ENCODE peak calls at places on chromosomes 5 and 9, in four cellular contexts. One of them, this sample, is unnamed.

GRCh38 chr9:126915281-126915816 is 767 bp downstream of the RALGPS1 start:
- DNase-seq in activated CD4-positive, alpha-beta memory T cell treated with anti-CD3 and anti-CD28 coated beads for 36 hours: peak; percentile 53
- DNase-seq in kidney tubule cell: peak; percentile 50
- DNase-seq in stomach: peak; percentile 95
- DNase-seq in this sample: peak; percentile 18

GRCh38 chr5:106397700-106398099 is 1273.0 kb downstream of the EFNA5 start:
- DNase-seq in activated CD4-positive, alpha-beta memory T cell treated with anti-CD3 and anti-CD28 coated beads for 36 hours: no peak
- DNase-seq in kidney tubule cell: peak; percentile 99
- DNase-seq in stomach: no peak
- DNase-seq in this sample: peak; percentile 98

GRCh38 chr5:67353500-67353931 is 156.9 kb upstream of the CD180 start:
- DNase-seq in activated CD4-positive, alpha-beta memory T cell treated with anti-CD3 and anti-CD28 coated beads for 36 hours: no peak
- DNase-seq in kidney tubule cell: no peak
- DNase-seq in stomach: no peak
- DNase-seq in this sample: no peak

GRCh38 chr5:78295035-78295961 is 800 bp upstream of the AP3B1 start:
- DNase-seq in activated CD4-positive, alpha-beta memory T cell treated with anti-CD3 and anti-CD28 coated beads for 36 hours: peak; percentile 59
- DNase-seq in kidney tubule cell: peak; percentile 65
- DNase-seq in stomach: peak; percentile 67
- DNase-seq in this sample: peak; percentile 62

GRCh38 chr5:159817262-159818029 is 98.8 kb upstream of the ADRA1B start:
- DNase-seq in activated CD4-positive, alpha-beta memory T cell treated with anti-CD3 and anti-CD28 coated beads for 36 hours: no peak
- DNase-seq in kidney tubule cell: peak; percentile 85
- DNase-seq in stomach: no peak
- DNase-seq in this sample: peak; percentile 76

GRCh38 chr5:139439013-139439903 is at the start of gene DNAJC18:
- DNase-seq in activated CD4-positive, alpha-beta memory T cell treated with anti-CD3 and anti-CD28 coated beads for 36 hours: peak; percentile 96
- DNase-seq in kidney tubule cell: peak; percentile 83
- DNase-seq in stomach: peak; percentile 93
- DNase-seq in this sample: peak; percentile 71

GRCh38 chr9:36151306-36152210 is 15.0 kb downstream of the GLIPR2 start:
- DNase-seq in activated CD4-positive, alpha-beta memory T cell treated with anti-CD3 and anti-CD28 coated beads for 36 hours: peak; percentile 95
- DNase-seq in kidney tubule cell: peak; percentile 6
- DNase-seq in stomach: peak; percentile 65
- DNase-seq in this sample: no peak

GRCh38 chr9:137298401-137298982 is 3.6 kb downstream of the NRARP start:
- DNase-seq in activated CD4-positive, alpha-beta memory T cell treated with anti-CD3 and anti-CD28 coated beads for 36 hours: no peak
- DNase-seq in kidney tubule cell: no peak
- DNase-seq in stomach: peak; percentile 70
- DNase-seq in this sample: no peak

GRCh38 chr5:120479066-120479465 is 15.0 kb downstream of the PRR16 start:
- DNase-seq in activated CD4-positive, alpha-beta memory T cell treated with anti-CD3 and anti-CD28 coated beads for 36 hours: no peak
- DNase-seq in kidney tubule cell: no peak
- DNase-seq in stomach: no peak
- DNase-seq in this sample: peak; percentile 16

This sample was measured in mammary epithelial cell.